ENCODE peak calls at places on chromosomes 4 and X, in six cellular contexts. E, N, M, P, V and X are unnamed samples.

GRCh38 chr4:119540249-119540648 is 88.4 kb downstream of the PDE5A start:
- DNase-seq in E (no peak), V (no peak), N (no peak), P (no peak), M (no peak), X (no peak)

GRCh38 chrX:7068939-7069367 is 78.6 kb upstream of the STS start:
- DNase-seq in V (no peak), E (peak), P (no peak), M (no peak), N (no peak), X (no peak)

GRCh38 chr4:1470816-1471442 is 64.7 kb upstream of the NKX1-1 start:
- DNase-seq in V (no peak), M (no peak), P (no peak), E (no peak), N (no peak), X (no peak)

GRCh38 chr4:38154681-38155588 is 194.7 kb downstream of the PTTG2 start:
- DNase-seq in E (peak), M (peak), P (peak), V (no peak), N (peak), X (no peak)

GRCh38 chr4:150418757-150419410 is 163.1 kb upstream of the MAB21L2 start:
- DNase-seq in P (no peak), M (no peak), N (no peak), E (no peak), V (no peak), X (no peak)

GRCh38 chr4:87405421-87405820 is 14.4 kb upstream of the HSD17B11 start:
- DNase-seq in P (no peak), V (no peak), M (no peak), N (no peak), E (no peak), X (no peak)

GRCh38 chr4:10706236-10706635 is 21.7 kb upstream of the CLNK start:
- DNase-seq in N (no peak), V (no peak), P (no peak), E (peak), M (no peak), X (no peak)

GRCh38 chr4:152956650-152957436 is 20.7 kb downstream of the FHDC1 start:
- DNase-seq in N (no peak), P (no peak), E (no peak), M (no peak), V (peak), X (no peak)

GRCh38 chr4:182212211-182212761 is 30.9 kb upstream of the TENM3 start:
- DNase-seq in E (no peak), P (no peak), V (peak), N (no peak), M (peak), X (no peak)

GRCh38 chr4:151316645-151317044 is 8.8 kb downstream of the SH3D19 start:
- DNase-seq in E (no peak), M (no peak), V (no peak), P (no peak), N (no peak), X (no peak)

GRCh38 chr4:154349829-154350228 is 141.8 kb downstream of the DCHS2 start:
- DNase-seq in V (peak), N (peak), M (no peak), P (peak), E (peak), X (no peak)

GRCh38 chr4:77010841-77011354 is 61.3 kb downstream of the SEPTIN11 start:
- DNase-seq in P (no peak), M (no peak), V (no peak), E (peak), N (peak), X (no peak)

GRCh38 chrX:28988246-28988645 is 401.0 kb downstream of the IL1RAPL1 start:
- DNase-seq in P (peak), V (no peak), M (no peak), N (no peak), E (no peak), X (no peak)

GRCh38 chrX:104318330-104319009 is 63.7 kb upstream of the ESX1 start:
- DNase-seq in M (no peak), V (peak), E (peak), P (peak), N (peak), X (no peak)

GRCh38 chr4:91064157-91064853 is 937.1 kb downstream of the CCSER1 start:
- DNase-seq in E (peak), P (peak), N (no peak), V (peak), M (no peak), X (no peak)

GRCh38 chr4:23455482-23455881 is 434.4 kb downstream of the PPARGC1A start:
- DNase-seq in P (peak), V (peak), M (no peak), E (peak), N (no peak), X (no peak)

GRCh38 chr4:3372933-3373465 is 68.8 kb upstream of the HGFAC start:
- DNase-seq in N (no peak), E (no peak), M (peak), V (peak), P (peak), X (no peak)

GRCh38 chr4:24210332-24210902 is 320.6 kb upstream of the PPARGC1A start:
- DNase-seq in V (no peak), P (peak), N (peak), E (peak), M (peak), X (peak)

GRCh38 chr4:8703857-8704495 is 111.4 kb downstream of the CPZ start:
- DNase-seq in N (no peak), E (no peak), P (no peak), V (no peak), M (no peak), X (no peak)

GRCh38 chrX:102832661-102833060 is 104.4 kb upstream of the RAB40AL start:
- DNase-seq in E (peak), V (peak), P (peak), N (no peak), M (no peak), X (no peak)

GRCh38 chr4:48275247-48275646 is 5.6 kb upstream of the TEC start:
- DNase-seq in E (peak), V (no peak), M (no peak), N (no peak), P (no peak), X (no peak)

GRCh38 chr4:2570551-2571222 is 34.2 kb downstream of the FAM193A start:
- DNase-seq in E (no peak), V (no peak), M (no peak), P (no peak), N (no peak), X (no peak)

GRCh38 chrX:47097018-47097417 is 18.8 kb downstream of the RGN start:
- DNase-seq in E (no peak), P (no peak), V (no peak), M (no peak), N (no peak), X (no peak)

GRCh38 chr4:110586137-110586850 is 36.6 kb downstream of the PITX2 start:
- DNase-seq in E (peak), P (no peak), N (peak), V (peak), M (no peak), X (no peak)

GRCh38 chr4:1360423-1361283 is 13.6 kb downstream of the UVSSA start:
- DNase-seq in P (no peak), V (no peak), E (no peak), N (no peak), M (no peak), X (no peak)

GRCh38 chr4:52292245-52292644 is 241.1 kb downstream of the SPATA18 start:
- DNase-seq in N (no peak), V (no peak), P (no peak), E (no peak), M (no peak), X (no peak)

GRCh38 chr4:56181140-56181950 is 205.9 kb downstream of the AASDH start:
- DNase-seq in N (no peak), E (peak), P (no peak), V (no peak), M (no peak), X (no peak)

GRCh38 chrX:109826954-109827708 is 94.1 kb upstream of the ACSL4 start:
- DNase-seq in P (no peak), N (peak), M (no peak), E (peak), V (peak), X (no peak)

GRCh38 chr4:120096508-120097297 is 30.1 kb upstream of the MAD2L1 start:
- DNase-seq in E (no peak), N (no peak), V (no peak), M (no peak), P (no peak), X (no peak)

GRCh38 chr4:74109116-74109791 is 10.3 kb upstream of the CXCL2 start:
- DNase-seq in P (no peak), V (peak), N (peak), M (peak), E (peak), X (no peak)

GRCh38 chr4:119646347-119647071 is 17.9 kb upstream of the PDE5A start:
- DNase-seq in E (no peak), M (no peak), N (no peak), P (peak), V (peak), X (no peak)

GRCh38 chr4:143338313-143338712 is 1.6 kb downstream of the GAB1 start:
- DNase-seq in P (no peak), M (no peak), V (no peak), E (no peak), N (no peak), X (no peak)

GRCh38 chr4:45944000-45944399 is 179.9 kb downstream of the GABRG1 start:
- DNase-seq in V (no peak), P (no peak), E (no peak), N (peak), M (no peak), X (no peak)
- TF ChIP-seq CTCF in V (no peak), P (no peak), E (no peak), N (peak), M (no peak), X (no peak)

GRCh38 chr4:95510145-95510544 is 38.6 kb downstream of the UNC5C start:
- DNase-seq in P (peak), E (peak), M (no peak), N (peak), V (peak), X (no peak)
- TF ChIP-seq CTCF in P (peak), E (peak), M (no peak), N (peak), V (peak), X (no peak)

GRCh38 chrX:150504399-150505186 is 63.8 kb upstream of the MTM1 start:
- DNase-seq in N (no peak), V (no peak), E (no peak), M (no peak), P (peak), X (no peak)
- TF ChIP-seq CTCF in N (no peak), V (no peak), E (no peak), M (no peak), P (peak), X (no peak)

DNA sequence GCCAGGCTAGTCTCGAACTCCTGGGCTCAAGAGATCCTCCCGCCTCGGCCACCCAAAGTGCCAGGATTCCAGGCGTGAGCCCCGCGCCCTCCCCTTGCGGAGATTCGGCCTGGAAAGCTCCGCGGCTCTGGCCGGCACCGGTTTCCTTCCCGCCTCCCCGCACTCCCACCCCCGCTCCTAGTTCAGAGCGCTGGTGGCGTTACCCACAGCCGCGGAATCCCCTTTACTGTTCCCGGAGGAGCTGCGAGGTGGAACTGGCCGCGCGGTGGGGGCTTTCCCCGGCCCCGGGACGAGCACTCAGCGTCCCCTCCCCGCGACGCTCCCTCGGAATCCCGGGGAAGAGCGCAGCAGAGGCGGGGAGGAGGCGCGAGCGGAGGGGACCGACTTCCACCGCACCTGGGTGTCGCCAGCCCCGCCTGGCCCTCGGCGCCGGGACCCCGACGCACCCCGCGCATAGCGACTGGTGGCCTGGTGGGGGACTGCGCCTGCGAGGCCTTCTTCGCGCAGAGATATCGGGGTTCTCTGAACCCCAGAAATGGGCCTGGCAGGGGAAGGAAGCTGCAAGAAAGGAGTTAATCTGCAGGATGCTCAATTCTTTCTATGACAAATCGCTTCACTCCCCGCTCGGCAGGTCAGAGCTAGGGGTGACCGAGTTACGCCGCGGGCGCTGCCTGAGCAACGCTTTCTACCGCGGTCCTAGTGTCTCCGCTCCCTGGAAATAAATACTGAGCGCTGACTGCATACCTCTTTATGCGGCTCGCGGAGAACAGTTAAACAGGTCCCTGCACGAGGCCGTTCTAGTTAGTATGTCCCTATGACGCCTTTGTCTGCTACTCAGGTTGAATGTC is 14.6 kb upstream of the SLC25A4 start:
- DNase-seq in V (peak), M (no peak), N (peak), E (no peak), P (peak), X (no peak)
- TF ChIP-seq CTCF in V (no peak), M (no peak), N (no peak), E (no peak), P (peak), X (no peak)

GRCh38 chr4:187929024-187929423 is 66.5 kb upstream of the ZFP42 start:
- DNase-seq in P (no peak), E (peak), M (no peak), V (no peak), N (no peak), X (no peak)
- TF ChIP-seq CTCF in P (no peak), E (no peak), M (no peak), V (peak), N (no peak), X (no peak)

GRCh38 chr4:71614626-71615025 is 169.3 kb downstream of the GC start:
- DNase-seq in P (no peak), E (peak), V (no peak), M (no peak), N (no peak), X (no peak)

DNA sequence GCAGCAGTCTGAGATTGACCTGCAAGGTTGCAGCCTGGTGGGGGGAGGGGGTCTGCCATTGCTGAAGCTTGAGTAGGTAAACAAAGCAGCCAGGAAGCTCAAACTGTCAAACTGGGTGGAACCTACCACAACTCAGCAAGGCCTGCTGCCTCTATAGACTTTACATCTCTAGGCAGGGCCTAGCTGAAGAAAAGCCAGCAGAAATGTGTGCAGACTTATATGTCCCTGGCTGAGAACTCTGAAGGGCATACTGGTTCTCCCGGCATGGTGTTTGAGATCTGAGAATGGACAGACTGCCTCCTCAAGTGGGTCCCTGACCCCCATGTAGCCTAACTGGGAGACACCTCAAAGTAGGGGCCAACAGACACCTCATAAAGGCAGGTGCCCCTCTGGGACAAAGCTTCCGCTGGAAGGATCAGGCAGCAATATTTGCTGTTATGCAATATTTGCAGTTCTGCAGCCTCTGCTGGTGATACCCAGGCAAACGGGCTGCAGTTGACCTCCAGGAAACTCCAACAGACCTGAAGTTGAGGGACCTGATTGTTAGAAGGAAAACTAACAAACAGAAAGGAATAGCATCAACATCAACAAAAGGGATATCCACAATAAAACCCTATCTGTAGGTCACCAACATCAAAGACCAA is 167.6 kb downstream of the GC start:
- DNase-seq in V (no peak), N (no peak), E (no peak), M (no peak), P (no peak), X (no peak)
- TF ChIP-seq CTCF in V (no peak), N (no peak), E (no peak), M (no peak), P (no peak), X (no peak)

GRCh38 chrX:37060999-37061398 is 52.8 kb downstream of the FAM47C start:
- DNase-seq in M (no peak), E (peak), V (peak), P (no peak), N (peak), X (no peak)
- TF ChIP-seq CTCF in M (peak), E (peak), V (peak), P (peak), N (peak), X (no peak)

DNA sequence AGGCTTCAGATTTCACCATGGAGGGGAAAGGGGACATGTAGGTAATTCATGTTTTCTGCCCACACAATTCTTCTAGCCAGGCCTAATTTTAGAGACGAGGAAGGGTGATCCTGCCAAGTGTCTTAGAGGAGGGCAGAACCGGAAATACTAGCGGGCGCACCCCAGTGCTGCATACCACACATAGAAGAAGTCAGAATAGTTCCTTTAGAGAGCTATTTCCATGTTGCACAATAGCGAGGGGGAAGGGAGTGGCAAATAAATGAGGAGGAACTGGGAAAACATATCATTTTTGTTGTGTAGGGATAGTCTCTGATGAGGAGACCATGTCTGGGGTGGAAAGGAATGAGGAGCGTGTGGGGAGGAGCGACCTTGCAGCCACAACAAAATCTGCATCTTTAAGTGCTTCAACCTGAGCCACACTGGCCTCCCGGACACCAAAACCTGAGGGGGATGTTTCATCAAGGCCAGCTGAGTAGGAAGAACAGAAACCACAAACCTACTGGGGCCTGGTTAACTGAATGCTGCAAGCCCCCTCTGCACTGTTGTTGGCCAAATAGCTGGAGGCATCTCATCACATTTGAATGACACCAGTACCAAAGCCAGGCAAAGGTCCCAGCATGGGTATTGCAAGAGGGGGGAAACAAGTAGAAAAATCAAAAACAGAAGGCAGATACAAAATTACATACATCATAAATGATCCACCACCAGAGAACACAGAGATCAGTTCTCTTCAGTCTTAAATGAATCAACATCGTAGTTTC is 26.7 kb upstream of the C1QTNF7 start:
- DNase-seq in N (peak), E (peak), M (peak), P (no peak), V (peak), X (peak)
- TF ChIP-seq CTCF in N (no peak), E (no peak), M (no peak), P (no peak), V (no peak), X (no peak)

GRCh38 chr4:175253184-175253902 is 335.2 kb downstream of the ADAM29 start:
- DNase-seq in N (no peak), E (peak), V (no peak), P (no peak), M (no peak), X (no peak)
- TF ChIP-seq CTCF in N (no peak), E (peak), V (peak), P (no peak), M (no peak), X (no peak)